ENCODE peak calls at places on chromosomes 2 and 18, in ten cellular contexts. I, D, U, E, S, G, Y, R, P and C are unnamed samples.

GRCh38 chr2:100272848-100273329 is 49.4 kb downstream of the LONRF2 start:
- DNase-seq in U (no peak), D (peak), S (no peak), E (peak), Y (no peak), G (no peak), R (peak), P (no peak), I (no peak), C (no peak)

GRCh38 chr2:158266106-158266505 is 164.4 kb downstream of the UPP2 start:
- DNase-seq in G (no peak), D (no peak), U (no peak), Y (no peak), P (no peak), I (no peak), E (no peak), S (no peak), R (no peak), C (no peak)

GRCh38 chr2:67290451-67290991 is 106.6 kb upstream of the ETAA1 start:
- DNase-seq in D (no peak), S (no peak), E (peak), Y (no peak), P (no peak), I (no peak), U (no peak), R (no peak), G (peak), C (peak)

GRCh38 chr2:208545398-208546042 is 138.9 kb downstream of the PTH2R start:
- DNase-seq in E (no peak), I (no peak), D (peak), U (no peak), G (no peak), R (no peak), Y (no peak), P (no peak), S (no peak), C (no peak)

GRCh38 chr18:688322-688721 is 24.1 kb downstream of the ENOSF1 start:
- DNase-seq in R (no peak), G (no peak), U (no peak), Y (no peak), D (no peak), P (no peak), I (no peak), E (no peak), S (no peak), C (no peak)

GRCh38 chr2:206361407-206362045 is 81.8 kb upstream of the ADAM23 start:
- DNase-seq in S (no peak), R (no peak), P (no peak), D (no peak), U (no peak), Y (no peak), I (no peak), E (no peak), G (no peak), C (no peak)

GRCh38 chr2:12262681-12263436 is 453.9 kb upstream of the TRIB2 start:
- DNase-seq in I (no peak), D (no peak), S (peak), U (no peak), G (peak), E (peak), R (no peak), Y (no peak), P (no peak), C (peak)

GRCh38 chr18:10081477-10081876 is 167.7 kb downstream of the VAPA start:
- DNase-seq in D (no peak), E (peak), I (no peak), U (no peak), S (no peak), P (no peak), R (no peak), G (no peak), Y (no peak), C (peak)

GRCh38 chr2:235371018-235371417 is 122.8 kb upstream of the AGAP1 start:
- DNase-seq in S (no peak), E (no peak), I (no peak), G (no peak), R (no peak), U (no peak), D (no peak), Y (no peak), P (no peak), C (no peak)

GRCh38 chr2:238908960-238909951 is 61.4 kb downstream of the TWIST2 start:
- DNase-seq in G (peak), R (peak), D (peak), U (no peak), P (no peak), I (peak), S (no peak), E (peak), Y (peak), C (peak)

GRCh38 chr2:127664065-127664894 is 11.1 kb downstream of the LIMS2 start:
- DNase-seq in U (no peak), Y (peak), S (no peak), R (no peak), P (no peak), G (no peak), D (peak), E (no peak), I (peak), C (no peak)

GRCh38 chr2:51003345-51004192 is 28.4 kb downstream of the NRXN1 start:
- DNase-seq in Y (no peak), D (no peak), G (no peak), R (no peak), S (no peak), P (no peak), U (no peak), I (no peak), E (peak), C (peak)

GRCh38 chr2:64331430-64331700 is 122.6 kb upstream of the LGALSL start:
- DNase-seq in S (no peak), P (no peak), G (no peak), U (no peak), E (no peak), Y (no peak), D (peak), I (no peak), R (no peak), C (no peak)

GRCh38 chr2:16124881-16125613 is 184.7 kb downstream of the MYCN start:
- DNase-seq in G (no peak), S (no peak), U (no peak), P (no peak), D (peak), Y (no peak), R (no peak), I (no peak), E (no peak), C (no peak)

GRCh38 chr2:239267411-239267941 is 133.3 kb downstream of the HDAC4 start:
- DNase-seq in S (no peak), D (no peak), R (peak), Y (no peak), P (peak), G (peak), I (no peak), U (no peak), E (peak), C (peak)

GRCh38 chr18:52764271-52764670 is 424.3 kb downstream of the DCC start:
- DNase-seq in G (no peak), D (no peak), R (no peak), I (no peak), E (no peak), U (no peak), S (no peak), Y (no peak), P (no peak), C (no peak)

GRCh38 chr18:58348947-58349346 is 279.9 kb downstream of the ALPK2 start:
- DNase-seq in E (no peak), I (no peak), D (no peak), S (no peak), P (no peak), Y (no peak), R (no peak), U (no peak), G (no peak), C (no peak)

GRCh38 chr2:101754613-101755012 is 57.1 kb downstream of the MAP4K4 start:
- DNase-seq in E (peak), U (no peak), I (no peak), Y (no peak), G (peak), R (no peak), S (no peak), P (no peak), D (no peak), C (peak)

GRCh38 chr2:9770308-9771100 is 72.8 kb upstream of the TAF1B start:
- DNase-seq in U (peak), R (peak), S (peak), Y (peak), E (peak), D (peak), G (peak), I (peak), P (peak), C (peak)

GRCh38 chr18:8471373-8471772 is 137.9 kb upstream of the RAB12 start:
- DNase-seq in D (no peak), Y (no peak), E (no peak), P (no peak), G (peak), U (no peak), S (no peak), R (no peak), I (no peak), C (no peak)

GRCh38 chr2:99150691-99151090 is 4.1 kb downstream of the TSGA10 start:
- DNase-seq in R (no peak), E (peak), D (no peak), I (no peak), P (no peak), Y (no peak), G (no peak), S (no peak), U (no peak), C (no peak)

GRCh38 chr2:127932199-127932877 is 46.6 kb upstream of the AMMECR1L start:
- DNase-seq in E (peak), I (no peak), Y (no peak), R (no peak), S (no peak), D (no peak), P (no peak), G (peak), U (peak), C (peak)

GRCh38 chr18:61277808-61278207 is 55.4 kb upstream of the CDH20 start:
- DNase-seq in U (no peak), S (no peak), P (no peak), G (no peak), R (no peak), Y (no peak), E (no peak), D (no peak), I (no peak), C (no peak)

GRCh38 chr2:10935366-10935918 is 23.7 kb downstream of the KCNF1 start:
- DNase-seq in Y (no peak), R (no peak), P (no peak), E (no peak), G (no peak), D (no peak), S (no peak), U (no peak), I (no peak), C (no peak)

GRCh38 chr18:21741511-21742322 is 1.1 kb downstream of the MIB1 start:
- DNase-seq in P (peak), E (peak), U (no peak), D (peak), S (no peak), G (peak), I (peak), R (peak), Y (no peak), C (peak)

GRCh38 chr18:54247488-54248175 is 21.7 kb upstream of the POLI start:
- DNase-seq in D (peak), R (no peak), E (no peak), P (no peak), I (no peak), U (no peak), G (no peak), S (no peak), Y (no peak), C (no peak)

GRCh38 chr2:11073251-11073650 is 82.0 kb upstream of the SLC66A3 start:
- DNase-seq in E (peak), P (no peak), S (no peak), G (peak), Y (no peak), I (no peak), U (no peak), D (peak), R (no peak), C (peak)

GRCh38 chr2:10883880-10884529 is 27.7 kb upstream of the KCNF1 start:
- DNase-seq in R (no peak), G (no peak), D (peak), U (no peak), S (no peak), E (no peak), P (no peak), Y (no peak), I (no peak), C (no peak)

GRCh38 chr18:49609416-49610284 is 47.8 kb downstream of the LIPG start:
- DNase-seq in E (no peak), S (no peak), D (peak), I (no peak), G (peak), R (no peak), Y (no peak), U (peak), P (no peak), C (peak)

GRCh38 chr2:43950383-43951008 is 45.3 kb downstream of the LRPPRC start:
- DNase-seq in P (peak), Y (no peak), E (peak), D (no peak), S (no peak), R (no peak), U (no peak), G (peak), I (no peak), C (no peak)

GRCh38 chr2:122101319-122101718 is 345.9 kb downstream of the TSN start:
- DNase-seq in G (no peak), R (no peak), P (no peak), Y (no peak), U (no peak), E (no peak), I (no peak), S (no peak), D (peak), C (no peak)

GRCh38 chr2:84694088-84694622 is 177.9 kb downstream of the DNAH6 start:
- DNase-seq in R (no peak), I (no peak), D (no peak), U (no peak), S (no peak), Y (no peak), P (peak), E (no peak), G (no peak), C (no peak)

GRCh38 chr18:37564796-37565137 is 831 bp downstream of the CELF4 start:
- DNase-seq in U (no peak), G (peak), S (no peak), P (peak), D (peak), E (peak), Y (no peak), I (peak), R (peak), C (peak)

GRCh38 chr2:44918095-44918775 is 23.3 kb upstream of the SIX3 start:
- DNase-seq in D (no peak), R (no peak), P (no peak), E (peak), G (no peak), U (no peak), I (no peak), S (no peak), Y (no peak), C (no peak)

GRCh38 chr2:238938460-238939055 is 90.7 kb downstream of the TWIST2 start:
- DNase-seq in U (no peak), G (peak), D (no peak), P (no peak), Y (no peak), R (peak), I (peak), E (peak), S (peak), C (peak)

GRCh38 chr2:218783612-218784169 is 1.7 kb downstream of the CYP27A1 start:
- DNase-seq in E (no peak), Y (no peak), P (no peak), R (no peak), D (no peak), U (no peak), I (no peak), G (no peak), S (no peak), C (no peak)

GRCh38 chr2:218781691-218782528 is at the start of gene CYP27A1:
- DNase-seq in U (no peak), R (peak), P (no peak), I (peak), Y (peak), G (peak), S (no peak), D (peak), E (peak), C (peak)

GRCh38 chr2:218780026-218780425 is 1.9 kb upstream of the CYP27A1 start:
- DNase-seq in I (no peak), Y (no peak), P (no peak), G (no peak), U (no peak), S (no peak), D (no peak), R (no peak), E (no peak), C (no peak)

GRCh38 chr2:218782529-218782845 is 540 bp downstream of the CYP27A1 start:
- DNase-seq in D (no peak), U (no peak), G (peak), E (peak), Y (no peak), R (no peak), I (no peak), S (no peak), P (no peak), C (peak)

GRCh38 chr2:218780851-218781690 is 876 bp upstream of the CYP27A1 start:
- DNase-seq in S (no peak), U (no peak), Y (no peak), E (peak), R (no peak), P (no peak), D (no peak), I (no peak), G (no peak), C (peak)
- H3K4me3 ChIP-seq in S (peak), U (peak), Y (peak), E (peak), R (peak), P (no peak), D (peak), I (peak), G (peak), C (peak)

GRCh38 chr2:70686577-70687460 is 81.2 kb downstream of the ADD2 start:
- DNase-seq in D (peak), Y (no peak), R (peak), I (no peak), U (no peak), G (peak), P (peak), E (peak), S (no peak), C (peak)
- TF ChIP-seq CTCF in D (peak), Y (no peak), R (no peak), I (no peak), U (no peak), G (peak), P (peak), E (peak), S (peak), C (peak)

DNA sequence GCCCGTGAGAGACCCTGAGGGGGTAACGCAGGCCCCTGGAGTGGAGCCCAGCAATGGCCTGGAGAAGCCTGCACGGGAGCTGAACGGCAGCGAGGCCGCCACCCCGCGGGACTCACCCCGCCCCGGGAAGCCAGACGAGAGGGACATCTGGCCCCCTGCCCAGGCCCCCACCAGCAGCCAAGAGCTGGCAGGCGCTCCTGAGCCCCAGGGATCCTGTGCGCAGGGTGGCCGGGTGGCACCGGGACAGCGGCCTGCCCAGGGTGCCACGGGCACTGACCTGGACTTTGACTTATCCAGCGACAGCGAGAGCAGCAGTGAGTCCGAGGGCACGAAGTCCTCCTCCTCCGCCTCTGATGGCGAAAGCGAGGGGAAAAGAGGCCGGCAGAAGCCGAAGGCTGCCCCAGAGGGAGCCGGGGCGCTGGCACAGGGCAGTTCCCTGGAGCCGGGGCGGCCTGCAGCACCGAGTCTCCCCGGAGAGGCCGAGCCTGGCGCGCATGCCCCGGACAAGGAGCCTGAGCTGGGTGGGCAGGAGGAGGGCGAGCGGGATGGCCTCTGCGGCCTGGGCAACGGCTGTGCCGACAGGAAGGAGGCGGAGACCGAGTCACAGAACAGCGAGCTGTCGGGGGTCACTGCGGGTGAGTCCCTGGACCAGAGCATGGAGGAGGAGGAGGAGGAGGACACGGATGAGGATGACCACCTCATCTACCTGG is 35.1 kb downstream of the CTDP1 start:
- DNase-seq in I (peak), Y (no peak), P (no peak), R (no peak), E (no peak), U (no peak), D (no peak), S (no peak), G (no peak), C (no peak)
- H3K4me3 ChIP-seq in I (no peak), Y (no peak), P (no peak), R (no peak), E (no peak), U (no peak), D (no peak), S (no peak), G (no peak), C (no peak)

DNA sequence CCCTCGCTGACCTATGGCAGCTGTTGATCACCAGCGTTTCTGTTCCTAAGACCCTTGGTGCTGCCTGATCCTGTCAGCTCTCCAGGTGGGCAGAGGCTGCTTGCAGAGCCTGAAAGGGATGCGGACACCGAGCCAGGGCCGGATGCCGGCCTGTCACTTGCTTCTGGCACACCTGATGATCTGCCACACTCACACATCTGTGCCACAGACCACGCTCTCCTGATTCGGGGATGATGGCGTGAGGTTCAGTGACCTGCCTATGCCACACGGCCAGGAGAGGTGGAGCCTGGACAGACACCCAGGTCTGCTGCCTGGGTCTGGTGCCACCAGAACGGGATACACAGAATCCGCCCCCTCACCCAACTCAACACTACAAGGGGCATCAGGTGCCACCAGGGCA is 129.4 kb upstream of the GLI2 start:
- DNase-seq in R (no peak), U (no peak), G (no peak), Y (no peak), E (no peak), S (no peak), D (no peak), P (no peak), I (no peak), C (no peak)
- TF ChIP-seq CTCF in R (no peak), U (no peak), G (no peak), Y (no peak), E (no peak), S (no peak), D (no peak), P (no peak), I (no peak), C (no peak)